ENCODE peak calls at places on chromosome 11, in six cellular contexts. B is IMR-90, S is mammary epithelial cell, L is fibroblast of lung, I is GM23248, T is H9. V is an unnamed sample.
A peak's percentile ranks its signal among the peaks of the same experiment; 100 is the strongest.

GRCh38 chr11:68798221-68798813 is 43.4 kb downstream of the CPT1A start:
- DNase-seq in B (no peak), S (no peak), L (peak; percentile 13), I (peak; percentile 32), T (peak; percentile 77), V (no peak)

GRCh38 chr11:65708451-65708850 is 3.6 kb upstream of the KAT5 start:
- DNase-seq in B (no peak), S (no peak), L (no peak), I (peak; percentile 24), T (no peak), V (no peak)

GRCh38 chr11:111696556-111696955 is 69.6 kb downstream of the PPP2R1B start:
- DNase-seq in B (peak; percentile 80), S (peak; percentile 30), L (peak; percentile 80), I (peak; percentile 82), T (no peak), V (no peak)

GRCh38 chr11:1163321-1163910 is 5.7 kb downstream of the MUC5AC start:
- DNase-seq in B (no peak), S (no peak), L (no peak), I (no peak), T (no peak), V (peak; percentile 54)

GRCh38 chr11:100849914-100850235 is 162.8 kb downstream of the ARHGAP42 start:
- DNase-seq in B (no peak), S (no peak), L (peak; percentile 40), I (peak; percentile 13), T (no peak), V (no peak)

GRCh38 chr11:70798296-70798695 is 400.0 kb downstream of the CTTN start:
- DNase-seq in B (no peak), S (no peak), L (no peak), I (no peak), T (no peak), V (no peak)

GRCh38 chr11:10861799-10862198 is 3.9 kb upstream of the ZBED5 start:
- DNase-seq in B (no peak), S (no peak), L (no peak), I (no peak), T (no peak), V (no peak)

GRCh38 chr11:73520358-73521061 is 77.4 kb downstream of the FAM168A start:
- DNase-seq in B (peak; percentile 22), S (no peak), L (peak; percentile 45), I (no peak), T (no peak), V (no peak)

GRCh38 chr11:17046690-17047089 is 30.8 kb downstream of the RPS13 start:
- DNase-seq in B (no peak), S (no peak), L (no peak), I (no peak), T (no peak), V (no peak)

GRCh38 chr11:96110302-96110701 is 186.4 kb upstream of the MTMR2 start:
- DNase-seq in B (no peak), S (no peak), L (no peak), I (no peak), T (no peak), V (no peak)

GRCh38 chr11:96111308-96111707 is 187.4 kb upstream of the MTMR2 start:
- DNase-seq in B (no peak), S (no peak), L (no peak), I (no peak), T (no peak), V (no peak)

GRCh38 chr11:96114178-96115070 is 190.5 kb upstream of the MTMR2 start:
- DNase-seq in B (no peak), S (peak; percentile 40), L (no peak), I (no peak), T (no peak), V (no peak)

GRCh38 chr11:96112192-96113099 is 188.5 kb upstream of the MTMR2 start:
- DNase-seq in B (peak; percentile 54), S (no peak), L (peak; percentile 36), I (peak; percentile 60), T (no peak), V (no peak)

GRCh38 chr11:96113100-96113710 is 189.3 kb upstream of the MTMR2 start:
- DNase-seq in B (peak; percentile 77), S (no peak), L (peak; percentile 82), I (peak; percentile 84), T (no peak), V (no peak)
- H3K27ac ChIP-seq in B (peak overlapping the region; percentile 84), S (peak overlapping the region; percentile 17), L (peak overlapping the region; percentile 29), I (peak overlapping the region; percentile 79), T (no peak overlapping the region), V (peak overlapping the region; percentile 43)

DNA sequence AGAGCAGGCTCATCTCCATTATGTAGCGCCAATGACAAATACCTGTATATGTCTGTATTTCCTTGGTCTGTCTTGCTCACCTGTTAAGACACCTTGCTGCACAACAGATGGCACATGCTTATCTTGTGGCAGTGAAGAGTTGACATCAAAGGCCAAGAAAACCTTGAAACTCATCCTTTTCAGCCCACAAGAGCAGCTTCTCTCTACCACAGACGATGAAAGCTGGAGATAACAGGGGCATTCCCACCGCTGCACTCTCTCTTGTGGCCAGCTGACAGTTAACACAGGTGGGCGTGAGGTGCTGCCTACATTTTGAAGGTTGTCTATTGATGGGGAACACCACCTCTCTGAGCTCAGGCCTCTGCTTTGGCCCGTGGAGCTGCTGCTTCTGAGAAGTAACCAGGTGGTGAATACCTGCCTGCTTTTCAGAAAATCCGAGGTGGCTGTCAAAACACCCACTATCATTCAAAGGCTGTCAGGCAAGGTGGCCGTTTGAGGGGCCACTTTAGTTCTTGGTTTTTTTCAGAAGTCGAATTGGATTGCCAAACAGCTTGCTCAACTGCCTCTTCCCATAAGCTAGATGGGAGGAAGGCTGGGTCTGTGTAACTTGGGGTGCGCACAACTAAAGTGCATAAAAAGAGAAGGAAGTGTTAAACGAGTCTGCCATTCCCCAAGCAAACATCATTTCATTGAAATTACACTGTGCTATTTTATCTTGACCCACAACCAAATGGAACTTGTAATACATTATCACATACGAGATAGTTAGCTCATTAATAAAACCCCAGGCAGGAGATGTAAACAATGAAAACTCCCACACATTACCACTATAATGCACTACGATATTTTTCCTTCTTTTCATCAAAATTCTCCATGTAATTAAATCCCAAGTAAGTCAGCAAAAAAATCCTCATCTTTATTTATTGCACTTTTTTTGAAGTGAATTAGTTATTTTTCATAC is 87.1 kb upstream of the RAG2 start:
- DNase-seq in B (no peak), S (no peak), L (no peak), I (no peak), T (no peak), V (no peak)
- H3K9ac ChIP-seq in B (no peak overlapping the region), S (no peak overlapping the region), L (no peak overlapping the region), I (no peak overlapping the region), T (no peak overlapping the region), V (no peak overlapping the region)

GRCh38 chr11:5092821-5093585 is 23.6 kb downstream of the OR52E1 start:
- DNase-seq in B (no peak), S (no peak), L (no peak), I (peak; percentile 24), T (no peak), V (no peak)

GRCh38 chr11:5096011-5096410 is 26.6 kb downstream of the OR52E1 start:
- DNase-seq in B (no peak), S (no peak), L (no peak), I (no peak), T (no peak), V (no peak)

DNA sequence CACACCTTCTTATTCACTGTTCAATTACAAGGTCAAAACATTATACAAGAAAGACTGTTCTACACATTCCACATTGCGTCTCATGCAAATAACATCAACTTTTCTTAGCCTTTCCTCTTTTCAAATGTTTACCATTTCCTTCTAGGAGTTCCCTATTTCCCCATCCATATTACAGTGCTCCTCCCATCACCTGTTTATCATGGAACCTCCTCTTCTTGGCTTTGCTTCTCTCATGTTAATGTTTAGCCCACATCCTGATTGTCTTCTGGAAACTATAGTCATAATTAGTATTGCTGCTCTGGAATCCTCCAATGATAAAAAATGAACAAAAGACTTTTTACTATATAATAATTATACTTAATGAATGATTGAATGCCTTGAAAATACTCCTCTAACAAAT is 21.3 kb downstream of the OR52E1 start:
- DNase-seq in B (no peak), S (no peak), L (no peak), I (no peak), T (no peak), V (no peak)
- H3K27ac ChIP-seq in B (no peak overlapping the region), S (no peak overlapping the region), L (no peak overlapping the region), I (no peak overlapping the region), T (no peak overlapping the region), V (no peak overlapping the region)

GRCh38 chr11:61155312-61155711 is 5.9 kb downstream of the VPS37C start:
- DNase-seq in B (no peak), S (no peak), L (no peak), I (no peak), T (no peak), V (no peak)

GRCh38 chr11:61154528-61154927 is 6.7 kb downstream of the VPS37C start:
- DNase-seq in B (no peak), S (no peak), L (no peak), I (no peak), T (no peak), V (no peak)

GRCh38 chr11:61152816-61153592 is 8.2 kb downstream of the VPS37C start:
- DNase-seq in B (peak; percentile 70), S (peak; percentile 79), L (peak; percentile 50), I (peak; percentile 86), T (no peak), V (no peak)

GRCh38 chr11:61151545-61152252 is 9.5 kb downstream of the VPS37C start:
- DNase-seq in B (no peak), S (no peak), L (no peak), I (no peak), T (no peak), V (no peak)

GRCh38 chr11:61153593-61154090 is 7.6 kb downstream of the VPS37C start:
- DNase-seq in B (no peak), S (no peak), L (no peak), I (peak; percentile 80), T (no peak), V (no peak)
- H3K9ac ChIP-seq in B (peak overlapping the region; percentile 79), S (peak overlapping the region; percentile 46), L (no peak overlapping the region), I (peak overlapping the region; percentile 75), T (no peak overlapping the region), V (peak overlapping the region; percentile 57)

DNA sequence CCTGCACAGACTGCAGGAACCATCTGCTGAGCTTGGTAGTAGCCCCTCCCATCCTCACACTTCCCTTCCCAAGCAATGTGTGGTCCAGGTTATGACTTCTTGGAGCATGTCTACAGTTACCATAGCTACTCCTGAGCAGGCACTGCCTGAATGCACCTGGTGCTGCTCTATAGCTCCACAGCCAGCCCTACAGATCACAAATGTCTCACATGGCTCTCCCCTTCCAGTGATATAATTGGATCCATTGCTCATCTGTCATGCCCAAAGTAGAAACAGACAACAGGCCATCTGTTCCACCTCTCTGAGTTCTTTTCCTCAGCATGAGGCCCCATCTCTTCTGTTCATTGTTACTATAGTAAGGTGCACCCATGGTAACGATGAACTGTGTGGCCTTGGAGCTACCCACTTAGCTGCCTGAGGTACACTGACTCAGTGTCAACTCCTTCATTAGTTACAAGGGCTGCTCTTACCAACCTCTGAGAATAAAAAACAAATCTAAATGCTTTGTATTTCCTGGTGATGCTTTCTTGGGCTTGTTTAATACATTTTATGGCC is 320.3 kb upstream of the ZC3H12C start:
- DNase-seq in B (no peak), S (no peak), L (no peak), I (no peak), T (no peak), V (no peak)
- H3K27ac ChIP-seq in B (no peak overlapping the region), S (no peak overlapping the region), L (no peak overlapping the region), I (no peak overlapping the region), T (no peak overlapping the region), V (no peak overlapping the region)